ENCODE peak calls at places on chromosomes 12 and 14, in nine cellular contexts. J is lower leg skin, P is IMR-90, I is Calu3, L is MCF 10A, W is cardiac fibroblast, H is left ventricle myocardium inferior, R is breast epithelium, E is astrocyte. M is an unnamed sample.

GRCh38 chr14:68506645-68507405 is 286.0 kb downstream of the ZFP36L1 start:
- DNase-seq in J (no peak), P (no peak), I (no peak), L (no peak), W (no peak), H (no peak), R (peak; percentile 53), E (no peak), M (no peak)

GRCh38 chr12:3252416-3252815 is 175.2 kb downstream of the TSPAN9 start:
- DNase-seq in J (peak; percentile 81), P (peak; percentile 74), I (no peak), L (no peak), W (peak; percentile 15), H (peak; percentile 91), R (peak; percentile 62), E (peak; percentile 10), M (no peak)

GRCh38 chr14:90453401-90453951 is 56.6 kb downstream of the CALM1 start:
- DNase-seq in J (no peak), P (no peak), I (no peak), L (no peak), W (peak; percentile 6), H (peak; percentile 24), R (no peak), E (peak; percentile 23), M (no peak)

GRCh38 chr14:44712095-44712822 is 205.2 kb upstream of the FSCB start:
- DNase-seq in J (no peak), P (no peak), I (no peak), L (no peak), W (no peak), H (no peak), R (no peak), E (no peak), M (peak; percentile 4)

GRCh38 chr14:103538291-103539055 is 9.5 kb downstream of the TRMT61A start:
- DNase-seq in J (no peak), P (no peak), I (no peak), L (no peak), W (no peak), H (no peak), R (no peak), E (no peak), M (no peak)

GRCh38 chr12:76047742-76048141 is 16.2 kb upstream of the PHLDA1 start:
- DNase-seq in J (no peak), P (no peak), I (no peak), L (no peak), W (no peak), H (no peak), R (no peak), E (no peak), M (no peak)

GRCh38 chr12:53759261-53759660 is 7.5 kb upstream of the CISTR start:
- DNase-seq in J (no peak), P (no peak), I (no peak), L (no peak), W (no peak), H (no peak), R (no peak), E (no peak), M (peak; percentile 54)

GRCh38 chr12:68420225-68421008 is 88.3 kb upstream of the MDM1 start:
- DNase-seq in J (no peak), P (peak; percentile 57), I (no peak), L (no peak), W (peak; percentile 63), H (no peak), R (no peak), E (peak; percentile 66), M (no peak)

GRCh38 chr12:75553865-75554555 is 42.6 kb upstream of the KRR1 start:
- DNase-seq in J (no peak), P (peak; percentile 27), I (no peak), L (no peak), W (no peak), H (no peak), R (no peak), E (peak; percentile 60), M (no peak)

GRCh38 chr12:68675098-68675842 is 11.5 kb upstream of the NUP107 start:
- DNase-seq in J (no peak), P (no peak), I (no peak), L (no peak), W (no peak), H (no peak), R (no peak), E (peak; percentile 25), M (peak; percentile 7)

GRCh38 chr14:103128631-103129300 is 5.5 kb downstream of the TNFAIP2 start:
- DNase-seq in J (no peak), P (no peak), I (peak; percentile 54), L (peak; percentile 85), W (no peak), H (peak; percentile 17), R (no peak), E (no peak), M (no peak)

DNA sequence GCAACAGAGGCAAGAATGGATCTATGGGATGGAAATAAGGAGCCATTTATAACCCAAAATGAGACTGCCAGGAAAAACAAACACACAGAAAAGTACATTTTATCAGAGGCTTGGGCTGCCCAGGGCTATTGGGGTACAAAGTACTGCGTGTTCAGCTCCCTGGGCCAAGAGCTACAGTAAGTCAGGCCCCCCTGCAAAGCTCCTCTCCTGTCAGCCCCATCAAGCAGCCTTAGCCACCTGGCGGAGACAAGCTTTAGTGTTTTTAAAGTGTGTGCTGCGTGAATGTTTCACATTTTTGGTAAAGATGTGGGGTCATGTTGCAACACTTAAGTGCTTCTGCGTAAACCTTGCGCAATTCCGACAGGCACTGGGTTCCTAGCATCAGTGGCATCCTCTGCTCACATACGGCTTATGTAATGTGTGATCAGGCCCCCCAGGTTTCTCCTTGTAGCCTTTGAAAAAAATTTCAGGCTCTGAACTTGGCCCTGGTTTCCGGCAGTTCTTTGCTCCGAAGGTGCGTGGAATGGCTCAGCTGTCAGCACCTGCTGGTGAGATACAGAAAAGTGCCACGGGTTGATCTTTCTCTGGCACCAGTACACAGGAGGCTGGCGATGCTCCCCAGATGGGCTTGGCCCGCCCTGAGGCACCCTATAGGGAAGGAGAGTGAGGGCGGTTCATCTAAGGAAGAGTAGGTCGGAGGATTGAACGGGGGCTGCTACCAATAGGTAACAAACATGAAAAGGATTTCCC is 198.7 kb upstream of the EEA1 start:
- DNase-seq in J (peak; percentile 34), P (peak; percentile 92), I (no peak), L (peak; percentile 96), W (peak; percentile 96), H (peak; percentile 78), R (peak; percentile 88), E (peak; percentile 70), M (no peak)
- TF ChIP-seq CTCF in J (no peak), P (peak; percentile 47), I (no peak), L (peak; percentile 33), W (peak; percentile 57), H (peak; percentile 58), R (no peak), E (no peak), M (no peak)

GRCh38 chr12:130936566-130936965 is 17.1 kb upstream of the ADGRD1 start:
- DNase-seq in J (no peak), P (no peak), I (no peak), L (no peak), W (no peak), H (no peak), R (no peak), E (no peak), M (no peak)
- TF ChIP-seq CTCF in J (no peak), P (no peak), I (no peak), L (no peak), W (no peak), H (no peak), R (no peak), E (no peak), M (no peak)

DNA sequence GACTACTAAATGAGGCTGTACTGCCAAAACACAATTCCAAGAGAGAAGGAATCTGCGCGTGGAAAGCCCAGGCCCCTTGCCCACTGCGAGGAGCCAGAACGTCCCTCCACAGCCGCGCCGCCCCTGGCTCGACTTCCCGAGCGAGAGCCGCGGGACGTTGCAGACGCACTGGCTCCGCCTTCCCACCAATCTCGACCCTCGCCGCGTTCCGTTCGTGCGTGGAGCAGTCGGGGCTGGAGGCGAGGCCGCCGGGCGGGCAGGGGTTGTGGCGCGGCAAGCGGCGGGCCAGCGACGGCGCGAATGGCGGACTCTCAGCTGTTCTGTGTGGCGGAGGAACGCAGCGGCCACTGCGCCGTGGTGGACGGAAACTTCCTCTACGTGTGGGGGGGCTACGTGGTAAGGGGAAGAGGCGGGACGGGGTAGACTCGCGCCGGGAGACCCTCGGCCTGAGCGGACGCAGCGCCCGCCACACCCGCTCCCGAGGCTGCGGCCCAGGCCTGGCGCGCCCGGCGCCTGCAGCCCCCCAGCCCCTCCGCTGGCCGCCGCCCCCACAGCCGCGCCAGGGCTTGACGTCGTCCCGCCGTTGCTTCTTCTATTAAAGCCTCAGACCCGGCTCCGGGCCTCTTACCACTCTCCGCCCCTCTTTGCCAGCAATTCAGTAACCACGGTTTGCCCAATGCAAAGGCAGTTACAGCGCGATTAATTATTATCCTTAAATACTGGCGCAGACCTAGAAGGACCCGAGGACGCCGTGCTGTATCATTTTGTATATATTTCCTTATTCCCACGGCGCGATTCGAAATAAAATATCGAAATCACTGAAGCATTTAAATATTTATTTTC is at the start of gene KLHDC1:
- DNase-seq in J (peak; percentile 79), P (peak; percentile 63), I (peak; percentile 60), L (peak; percentile 51), W (peak; percentile 72), H (peak; percentile 91), R (peak; percentile 61), E (peak; percentile 66), M (peak; percentile 75)
- TF ChIP-seq CTCF in J (no peak), P (no peak), I (no peak), L (no peak), W (no peak), H (no peak), R (peak; percentile 6), E (no peak), M (no peak)

GRCh38 chr12:52317443-52318052 is 3.6 kb downstream of the KRT83 start:
- DNase-seq in J (no peak), P (no peak), I (no peak), L (no peak), W (no peak), H (no peak), R (no peak), E (no peak), M (no peak)

GRCh38 chr12:52320784-52321400 is at the start of gene KRT83:
- DNase-seq in J (no peak), P (no peak), I (no peak), L (no peak), W (no peak), H (no peak), R (no peak), E (no peak), M (no peak)

GRCh38 chr12:52318241-52318990 is 2.8 kb downstream of the KRT83 start:
- DNase-seq in J (no peak), P (no peak), I (no peak), L (no peak), W (no peak), H (no peak), R (no peak), E (no peak), M (no peak)

GRCh38 chr12:52321433-52321832 is 235 bp upstream of the KRT83 start:
- DNase-seq in J (no peak), P (no peak), I (no peak), L (no peak), W (no peak), H (no peak), R (no peak), E (no peak), M (no peak)

DNA sequence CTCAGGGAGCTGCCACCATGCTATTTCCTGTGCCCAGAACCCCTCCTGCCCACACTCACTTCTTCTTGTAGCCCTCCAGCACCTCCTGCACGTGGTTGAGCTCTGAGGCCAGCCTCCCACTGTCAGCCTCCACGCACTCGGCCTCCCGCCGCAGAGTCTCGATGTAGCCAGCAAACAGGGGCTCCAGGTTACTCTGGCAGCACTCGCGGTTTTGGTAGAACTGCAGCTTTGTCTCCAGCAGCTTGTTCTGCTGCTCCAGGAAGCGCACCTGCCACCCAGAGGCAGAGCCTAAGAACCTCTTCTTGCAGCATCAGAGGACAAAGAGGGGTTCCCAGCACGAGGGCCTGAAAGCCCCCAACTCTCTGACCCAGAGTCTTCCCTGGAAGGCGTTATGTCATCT is 2.1 kb downstream of the KRT83 start:
- DNase-seq in J (no peak), P (no peak), I (peak; percentile 37), L (peak; percentile 20), W (no peak), H (no peak), R (no peak), E (no peak), M (no peak)
- TF ChIP-seq CTCF in J (no peak), P (no peak), I (no peak), L (peak; percentile 23), W (no peak), H (no peak), R (peak; percentile 17), E (no peak), M (no peak)

M was measured in nephron progenitor cell.